ENCODE peak calls at places on chromosomes 6 and 20, in five cellular contexts. L is colonic mucosa, D is stomach, E is AG10803, M is cardiac fibroblast. Z is an unnamed sample.

GRCh38 chr6:12751694-12752304 is 35.2 kb downstream of the PHACTR1 start:
- DNase-seq in E (peak), L (peak), D (peak), M (peak), Z (no peak)

GRCh38 chr6:113171882-113172281 is 685.3 kb upstream of the MARCKS start:
- DNase-seq in E (no peak), M (no peak), L (no peak), D (no peak), Z (no peak)

GRCh38 chr6:150016324-150017185 is 8.8 kb downstream of the RAET1L start:
- DNase-seq in D (peak), E (peak), L (peak), M (peak), Z (no peak)

GRCh38 chr6:105795913-105796517 is 290.1 kb upstream of the PRDM1 start:
- DNase-seq in M (no peak), L (no peak), D (peak), E (no peak), Z (no peak)

GRCh38 chr6:26232950-26233607 is 131.9 kb upstream of the BTN3A2 start:
- DNase-seq in D (no peak), L (no peak), M (peak), E (no peak), Z (no peak)

GRCh38 chr6:67129780-67130179 is 1422.8 kb upstream of the EYS start:
- DNase-seq in L (no peak), E (no peak), D (no peak), M (peak), Z (no peak)

GRCh38 chr6:32188381-32189081 is 1.5 kb downstream of the PBX2 start:
- DNase-seq in M (peak), L (no peak), D (no peak), E (peak), Z (no peak)

GRCh38 chr20:219290-220115 is 7.6 kb upstream of the DEFB129 start:
- DNase-seq in M (peak), L (no peak), E (peak), D (no peak), Z (no peak)

GRCh38 chr20:31861346-31862156 is 8.8 kb downstream of the DUSP15 start:
- DNase-seq in L (peak), M (no peak), E (peak), D (peak), Z (no peak)

GRCh38 chr20:1815502-1816085 is 79.6 kb upstream of the SIRPA start:
- DNase-seq in E (no peak), M (no peak), D (no peak), L (no peak), Z (no peak)

DNA sequence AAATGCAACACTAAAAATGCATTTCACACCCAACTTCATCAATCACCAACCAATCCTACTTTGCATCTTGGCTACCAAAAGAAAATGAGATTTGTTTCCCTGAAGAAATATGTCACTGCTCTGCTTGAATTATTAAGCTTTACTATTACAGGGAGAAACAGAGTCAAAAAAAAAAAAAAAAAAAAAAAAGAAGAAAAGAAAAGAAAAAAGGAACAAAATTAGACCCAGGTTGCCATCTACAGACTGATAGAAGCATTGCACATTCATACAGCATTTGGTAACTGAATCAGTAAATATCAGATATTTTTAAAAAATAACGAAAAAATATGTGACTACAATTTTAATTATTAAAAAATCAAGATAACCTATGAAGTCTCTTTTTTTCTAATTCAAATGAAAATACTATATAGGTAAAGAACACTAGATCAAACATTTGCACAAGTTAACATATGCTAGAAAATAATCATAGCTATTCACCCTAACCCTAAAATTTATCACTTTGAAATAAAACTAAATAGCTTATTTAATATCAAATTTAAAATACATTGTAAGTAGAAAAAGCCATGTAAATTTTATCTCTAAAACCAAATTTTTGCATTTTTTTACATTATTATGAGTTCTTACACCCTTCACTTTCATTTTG is 83.3 kb downstream of the DCDC2 start:
- DNase-seq in M (peak), D (no peak), E (peak), L (no peak), Z (no peak)
- TF ChIP-seq CTCF in M (peak), D (peak), E (peak), L (peak), Z (peak)

DNA sequence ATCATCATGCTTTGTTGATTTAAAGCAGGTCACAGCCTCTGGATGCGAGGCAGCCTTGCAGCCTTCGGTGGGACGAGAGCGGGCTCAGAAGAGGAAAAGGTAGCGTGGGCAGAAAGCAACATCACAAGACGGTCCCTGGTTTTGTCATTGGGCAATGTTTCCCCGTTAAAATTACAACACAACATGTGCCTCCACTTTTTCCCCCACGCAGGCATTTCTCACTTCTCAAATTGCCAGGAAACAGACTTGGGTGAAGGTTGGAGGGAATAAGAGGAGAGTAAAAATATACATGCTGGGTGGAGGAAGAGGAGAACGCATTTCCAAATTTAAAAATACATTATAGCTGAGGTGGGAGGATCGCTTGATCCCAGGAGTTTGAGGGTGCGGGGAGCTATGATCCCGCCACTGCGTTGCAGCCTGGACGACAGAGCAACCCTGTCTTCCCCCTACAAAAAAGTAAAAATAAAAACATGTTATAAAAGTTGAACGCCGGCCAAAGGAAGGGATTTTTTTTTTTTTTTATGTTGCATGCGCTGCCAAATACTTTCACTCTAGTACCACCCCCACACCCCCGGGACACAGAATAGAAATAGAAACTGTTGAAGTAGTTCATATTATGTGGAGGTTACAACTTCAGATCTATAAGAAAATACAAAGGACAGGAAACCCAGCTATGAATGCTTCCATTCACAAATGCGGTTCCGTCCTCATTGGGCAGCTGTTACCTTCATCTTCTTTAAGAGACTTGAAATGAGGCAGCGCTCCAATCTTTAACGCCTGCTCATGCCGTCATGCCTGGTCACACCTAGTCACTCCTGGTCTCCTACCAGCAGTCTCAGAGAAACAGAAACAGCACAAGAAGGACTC is 13.8 kb upstream of the NAA20 start:
- DNase-seq in M (peak), D (no peak), E (no peak), L (no peak), Z (no peak)
- H3K4me3 ChIP-seq in M (no peak), D (peak), E (no peak), L (no peak), Z (no peak)

DNA sequence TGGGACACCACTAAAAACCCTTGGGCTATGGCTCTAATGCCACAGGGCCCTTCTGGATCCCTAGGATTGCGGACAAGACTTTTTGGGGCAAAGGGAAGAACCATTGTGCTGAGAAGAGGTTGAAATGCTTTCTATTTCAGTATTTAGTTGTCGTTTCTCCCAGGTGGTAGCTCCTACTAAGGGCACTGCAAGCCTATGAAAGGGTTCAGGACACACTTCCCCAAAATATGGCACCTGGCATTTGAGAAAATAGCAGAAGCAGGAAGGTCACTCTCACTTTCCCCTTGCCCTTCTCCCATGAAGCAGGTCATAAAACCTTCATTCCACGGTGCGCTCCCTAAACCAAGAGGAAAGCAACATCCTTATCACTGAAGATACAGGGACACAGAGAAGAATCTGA is 125.4 kb upstream of the GPR6 start:
- DNase-seq in L (no peak), M (no peak), E (no peak), D (no peak), Z (no peak)
- TF ChIP-seq CTCF in L (no peak), M (no peak), E (no peak), D (no peak), Z (no peak)

DNA sequence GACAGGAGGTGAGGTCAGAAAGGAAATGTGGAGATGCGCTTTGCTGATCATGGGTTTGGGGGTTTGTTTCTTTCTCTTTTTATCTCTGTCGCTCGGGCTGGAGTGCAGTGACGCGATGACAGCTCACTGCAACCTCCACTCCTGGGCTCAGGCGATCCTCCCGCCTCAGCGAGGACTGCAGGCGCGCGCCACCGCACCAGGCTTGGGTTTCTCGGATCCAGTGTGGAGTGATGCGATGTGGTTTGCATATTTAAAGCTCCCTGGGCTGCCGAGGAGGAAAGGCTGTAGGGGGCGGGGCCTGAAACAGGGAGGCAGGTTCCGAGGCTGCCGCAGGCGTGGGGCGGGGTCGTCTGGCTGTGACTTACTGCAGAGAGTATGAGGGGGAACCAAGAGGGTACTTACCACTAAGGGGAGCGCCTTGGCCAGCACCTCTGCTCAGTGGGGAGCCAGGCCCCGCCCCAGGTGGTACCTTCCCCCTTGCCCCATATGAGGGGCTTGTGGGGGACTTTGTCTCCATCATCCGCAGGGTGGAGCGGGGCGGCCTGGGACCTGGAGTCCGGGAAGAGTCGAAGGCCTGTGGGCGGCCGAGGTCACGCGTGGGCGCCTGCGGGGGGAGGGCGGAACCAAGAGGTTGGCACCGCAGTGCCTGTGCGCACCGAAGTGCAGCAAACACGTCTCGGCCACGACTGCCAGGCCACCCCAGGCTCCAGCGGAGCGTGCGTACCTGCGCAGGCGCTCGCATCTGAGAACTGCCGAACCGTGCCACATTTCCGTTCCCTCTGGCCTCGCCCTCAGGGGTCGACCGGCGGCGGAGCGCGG is 12.7 kb upstream of the BAK1 start:
- DNase-seq in D (peak), M (no peak), E (no peak), L (peak), Z (no peak)
- H3K4me3 ChIP-seq in D (peak), M (no peak), E (no peak), L (peak), Z (peak)

GRCh38 chr6:43308101-43308989 is at the start of gene CRIP3:
- DNase-seq in D (peak), L (peak), E (peak), M (peak), Z (no peak)
- TF ChIP-seq CTCF in D (peak), L (no peak), E (peak), M (peak), Z (peak)

GRCh38 chr6:15358579-15359327 is 112.9 kb downstream of the JARID2 start:
- DNase-seq in M (no peak), D (no peak), L (no peak), E (no peak), Z (no peak)

GRCh38 chr6:15352229-15352628 is 106.4 kb downstream of the JARID2 start:
- DNase-seq in M (peak), L (no peak), E (no peak), D (no peak), Z (no peak)

GRCh38 chr6:15352884-15353283 is 107.0 kb downstream of the JARID2 start:
- DNase-seq in E (no peak), M (peak), L (no peak), D (no peak), Z (no peak)

GRCh38 chr6:15357832-15358231 is 112.0 kb downstream of the JARID2 start:
- DNase-seq in M (no peak), L (no peak), D (no peak), E (no peak), Z (no peak)

GRCh38 chr6:15355683-15356099 is 109.8 kb downstream of the JARID2 start:
- DNase-seq in D (no peak), L (no peak), M (no peak), E (no peak), Z (no peak)
- H3K4me3 ChIP-seq in D (no peak), L (no peak), M (no peak), E (no peak), Z (no peak)

DNA sequence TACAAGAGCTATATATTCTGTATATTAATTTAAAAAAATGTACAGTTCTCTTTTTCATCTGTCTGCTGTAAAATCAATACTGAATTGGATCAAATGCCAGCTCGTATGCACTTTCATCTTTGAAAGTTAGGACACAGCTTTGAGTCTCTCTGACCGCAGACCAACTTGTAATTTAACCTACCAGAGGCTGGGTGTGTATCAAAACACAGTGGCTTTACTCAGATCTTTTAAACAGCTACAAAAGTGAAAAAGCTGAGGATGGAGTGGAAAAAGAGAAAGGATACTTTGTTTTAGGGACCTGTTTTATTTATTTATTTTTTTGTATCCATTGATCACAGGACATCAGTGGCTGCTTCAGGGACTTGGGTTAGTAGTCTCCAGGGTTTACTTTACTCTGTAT is 44.1 kb downstream of the KIAA0408 start:
- DNase-seq in M (no peak), D (no peak), E (no peak), L (no peak), Z (no peak)
- TF ChIP-seq CTCF in M (no peak), D (no peak), E (no peak), L (no peak), Z (no peak)

GRCh38 chr20:38363004-38363747 is 16.9 kb downstream of the LBP start:
- DNase-seq in M (no peak), E (no peak), L (no peak), D (no peak), Z (no peak)
- H3K4me3 ChIP-seq in M (no peak), E (no peak), L (no peak), D (no peak), Z (no peak)

Z was measured in retinal pigment epithelial cell.